ENCODE peak calls at places on chromosome 15, in six cellular contexts. S, O, W, B, H and T are unnamed samples.

GRCh38 chr15:52922871-52923270 is 132.7 kb upstream of the ONECUT1 start:
- DNase-seq in B (no peak), W (no peak), O (no peak), H (no peak), S (no peak), T (no peak)

GRCh38 chr15:52383100-52383588 is 87.5 kb upstream of the MYO5C start:
- DNase-seq in B (no peak), W (no peak), H (no peak), S (no peak), O (no peak), T (no peak)

GRCh38 chr15:84081391-84082168 is 154.0 kb upstream of the GOLGA6L4 start:
- DNase-seq in B (no peak), O (no peak), H (no peak), S (no peak), W (no peak), T (no peak)

GRCh38 chr15:78714890-78715289 is 73.9 kb upstream of the CHRNB4 start:
- DNase-seq in W (no peak), S (no peak), B (no peak), O (no peak), H (no peak), T (no peak)

GRCh38 chr15:50997371-50998051 is 89.0 kb downstream of the AP4E1 start:
- DNase-seq in B (no peak), W (no peak), H (no peak), S (no peak), O (no peak), T (no peak)

GRCh38 chr15:67840747-67841634 is 1.1 kb upstream of the RNU6-1 start:
- DNase-seq in W (no peak), B (peak), S (peak), H (no peak), O (no peak), T (no peak)

GRCh38 chr15:30044377-30044776 is 38.4 kb upstream of the GOLGA8J start:
- DNase-seq in B (no peak), O (no peak), S (no peak), W (no peak), H (no peak), T (no peak)

GRCh38 chr15:62150445-62150844 is 14.6 kb downstream of the C2CD4B start:
- DNase-seq in B (no peak), W (no peak), O (no peak), H (no peak), S (no peak), T (no peak)

GRCh38 chr15:78879517-78880241 is 7.0 kb downstream of the MORF4L1 start:
- DNase-seq in O (no peak), S (no peak), B (no peak), H (no peak), W (no peak), T (no peak)

GRCh38 chr15:60570936-60571530 is 92.1 kb upstream of the ICE2 start:
- DNase-seq in O (no peak), W (no peak), S (no peak), B (no peak), H (no peak), T (no peak)

GRCh38 chr15:91548588-91548987 is 304.9 kb upstream of the SLCO3A1 start:
- DNase-seq in W (no peak), S (no peak), H (no peak), B (no peak), O (no peak), T (no peak)

DNA sequence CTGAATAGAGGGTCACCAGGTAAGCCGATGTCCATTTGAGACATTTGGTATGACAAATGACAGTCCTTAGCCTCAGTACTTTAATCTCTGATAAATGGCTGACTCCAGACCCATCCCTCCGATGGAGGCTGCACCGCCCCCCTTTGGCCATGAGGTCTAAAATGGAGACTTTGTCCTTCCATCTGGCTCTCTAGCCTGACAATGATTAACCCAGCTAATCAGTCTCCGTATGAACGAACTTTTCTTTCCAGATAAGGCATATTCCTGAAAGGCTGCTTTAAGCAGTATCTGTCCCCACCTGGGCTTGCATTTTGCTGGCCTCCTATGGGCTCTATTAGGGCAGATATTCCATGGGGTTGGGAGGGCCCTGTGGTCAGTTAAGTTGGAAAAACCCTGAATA is 10.8 kb upstream of the MYZAP start:
- DNase-seq in S (no peak), B (no peak), W (no peak), O (peak), H (no peak), T (no peak)
- TF ChIP-seq CTCF in S (no peak), B (no peak), W (no peak), O (peak), H (no peak), T (no peak)

GRCh38 chr15:39301589-39301999 is 279.3 kb upstream of the THBS1 start:
- DNase-seq in O (no peak), B (no peak), H (no peak), W (no peak), S (no peak), T (no peak)
- H3K27ac ChIP-seq in O (peak), B (no peak), H (no peak), W (no peak), S (peak), T (no peak)

GRCh38 chr15:88487176-88487795 is 19.8 kb downstream of the MRPS11 start:
- DNase-seq in W (no peak), S (no peak), O (no peak), B (no peak), H (no peak), T (no peak)

GRCh38 chr15:88491158-88491557 is 23.6 kb downstream of the MRPS11 start:
- DNase-seq in B (no peak), O (no peak), W (no peak), H (no peak), S (no peak), T (no peak)

GRCh38 chr15:88489321-88489720 is 21.8 kb downstream of the MRPS11 start:
- DNase-seq in S (no peak), O (no peak), H (no peak), W (no peak), B (no peak), T (no peak)

GRCh38 chr15:88487796-88488523 is 20.5 kb downstream of the MRPS11 start:
- DNase-seq in W (no peak), S (no peak), H (no peak), B (peak), O (no peak), T (no peak)

DNA sequence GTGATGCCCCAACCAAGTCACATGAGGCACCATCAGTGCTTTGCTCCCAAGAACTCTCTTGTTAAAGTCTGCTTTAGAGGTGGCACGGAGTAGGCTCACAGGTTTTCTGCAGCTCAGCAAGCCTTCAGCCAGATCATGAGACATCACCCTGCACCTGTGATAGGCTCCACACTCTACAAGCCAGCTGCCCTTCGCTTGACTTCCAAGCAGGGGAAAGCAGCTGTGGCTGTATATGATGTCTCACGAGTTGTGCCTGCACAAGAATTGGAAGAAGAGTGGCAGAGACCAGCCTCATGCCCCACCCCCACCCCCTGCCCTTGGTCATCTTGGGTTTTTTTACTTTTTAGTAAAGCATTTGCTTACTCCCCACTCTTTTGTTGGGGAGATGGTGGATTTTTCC is 22.5 kb downstream of the MRPS11 start:
- DNase-seq in O (no peak), B (no peak), W (no peak), S (no peak), H (no peak), T (no peak)
- TF ChIP-seq CTCF in O (no peak), B (no peak), W (no peak), S (no peak), H (no peak), T (no peak)

GRCh38 chr15:76951161-76951714 is 19.7 kb downstream of the RCN2 start:
- DNase-seq in O (no peak), S (no peak), W (no peak), B (no peak), H (no peak), T (no peak)
- H3K27ac ChIP-seq in O (no peak), S (no peak), W (no peak), B (no peak), H (no peak), T (no peak)

GRCh38 chr15:27670481-27670880 is 428.6 kb downstream of the OCA2 start:
- DNase-seq in O (no peak), W (no peak), S (no peak), H (no peak), B (no peak), T (no peak)
- TF ChIP-seq CTCF in O (no peak), W (no peak), S (no peak), H (no peak), B (no peak), T (no peak)

DNA sequence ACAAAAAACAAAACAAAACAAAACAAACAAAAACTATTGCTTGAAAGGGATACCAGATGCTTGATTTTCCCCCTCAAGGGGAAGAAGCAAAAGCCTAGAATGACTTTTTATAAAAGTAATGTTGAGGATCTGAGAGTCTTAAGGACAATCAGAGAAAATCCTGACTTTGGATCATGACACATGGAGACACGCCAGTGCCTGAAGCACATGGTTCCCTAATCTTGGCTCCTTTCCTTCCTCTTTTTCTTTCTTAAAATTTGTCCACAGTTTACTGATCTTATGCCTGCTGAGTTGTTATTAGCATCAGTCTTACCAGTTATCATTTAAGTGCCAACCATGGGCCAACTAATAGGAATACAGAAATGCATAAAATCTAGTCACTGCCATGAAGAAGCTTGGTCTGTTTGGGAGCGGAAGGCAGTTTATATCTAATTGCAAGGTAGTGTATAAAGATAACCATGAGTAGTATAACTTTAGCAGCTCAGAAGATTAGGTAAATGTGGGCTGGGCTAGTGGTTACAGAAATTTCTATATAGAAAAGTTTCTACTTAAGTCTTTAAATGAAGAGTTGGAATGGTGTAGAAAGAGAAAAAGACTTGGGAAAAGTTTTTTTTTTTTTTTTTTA is 6.9 kb downstream of the GLCE start:
- DNase-seq in W (no peak), H (no peak), B (no peak), S (no peak), O (no peak), T (no peak)
- H3K27ac ChIP-seq in W (no peak), H (no peak), B (no peak), S (no peak), O (no peak), T (no peak)

GRCh38 chr15:85770722-85771041 is 24.0 kb downstream of the KLHL25 start:
- DNase-seq in O (peak), H (no peak), S (no peak), B (no peak), W (no peak), T (no peak)
- TF ChIP-seq CTCF in O (no peak), H (no peak), S (no peak), B (no peak), W (no peak), T (no peak)

DNA sequence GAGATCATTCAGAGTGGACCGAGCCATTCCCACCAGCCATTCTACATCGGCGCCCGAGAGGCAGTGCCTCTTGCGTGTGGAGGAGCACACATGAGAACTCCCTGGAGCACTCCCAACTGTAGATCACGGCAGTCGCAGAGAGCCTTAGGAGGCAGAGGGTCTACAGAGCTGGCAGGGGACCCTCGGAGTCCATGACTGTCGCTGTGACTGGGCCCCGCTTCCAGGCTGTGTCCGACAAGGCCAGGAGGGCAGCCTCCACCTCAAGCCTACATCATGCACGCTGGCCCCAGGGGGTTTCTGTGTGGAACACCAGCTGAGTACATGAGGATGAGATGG is 159.0 kb downstream of the CHSY1 start:
- DNase-seq in S (no peak), O (no peak), B (no peak), W (no peak), H (no peak), T (no peak)
- H3K27ac ChIP-seq in S (no peak), O (no peak), B (no peak), W (no peak), H (peak), T (no peak)

GRCh38 chr15:71195242-71195641 is 80.0 kb downstream of the THSD4 start:
- DNase-seq in H (no peak), O (no peak), S (peak), W (no peak), B (peak), T (peak)
- TF ChIP-seq CTCF in H (no peak), O (peak), S (peak), W (no peak), B (peak), T (no peak)

DNA sequence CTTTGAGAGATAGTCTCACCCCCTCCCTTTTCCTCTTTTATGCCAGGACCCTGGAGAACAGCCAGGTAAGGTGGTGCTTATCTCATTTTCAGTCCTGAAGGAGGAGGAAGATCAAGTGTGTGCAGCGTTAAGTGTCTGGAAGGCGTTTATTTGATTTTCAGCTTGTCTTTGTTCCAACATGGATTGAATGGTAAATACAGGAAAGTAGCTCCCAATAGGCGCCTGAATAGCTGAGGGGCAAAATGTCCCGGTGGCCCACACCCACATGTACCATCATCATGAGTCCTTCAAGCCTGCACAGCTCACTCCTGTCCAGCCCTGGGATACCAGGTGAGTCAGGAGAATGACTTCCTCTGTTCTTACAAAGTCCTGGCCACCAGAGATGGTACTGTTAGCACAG is 73.5 kb downstream of the CEMIP start:
- DNase-seq in S (no peak), W (no peak), H (no peak), O (no peak), B (no peak), T (peak)
- H3K27ac ChIP-seq in S (no peak), W (no peak), H (no peak), O (no peak), B (no peak), T (peak)